ENCODE peak calls at places on chromosomes 4 and X, in eight cellular contexts. H is fibroblast of mammary gland; L is naive B cell; C is hypothalamus; I is choroid plexus epithelial cell; V is A549; Q is CD4-positive, CD25-positive, alpha-beta regulatory T cell; A is immature natural killer cell. N is an unnamed sample.

GRCh38 chr4:2647403-2648158 is 108.6 kb downstream of the TNIP2 start:
- DNase-seq in H (no peak), L (no peak), C (no peak), I (no peak), V (no peak), Q (no peak), A (no peak), N (no peak)

GRCh38 chr4:168519576-168519975 is 22.7 kb downstream of the PALLD start:
- DNase-seq in H (no peak), L (no peak), C (no peak), I (no peak), V (no peak), Q (no peak), A (no peak), N (no peak)

GRCh38 chrX:48896611-48897011 is 957 bp downstream of the TIMM17B start:
- DNase-seq in H (peak; percentile 34), L (no peak), C (no peak), I (peak; percentile 46), V (no peak), Q (no peak), A (no peak), N (no peak)

GRCh38 chr4:109629775-109630174 is 69.7 kb downstream of the MCUB start:
- DNase-seq in H (no peak), L (no peak), C (no peak), I (no peak), V (no peak), Q (no peak), A (no peak), N (no peak)

GRCh38 chr4:52028970-52029369 is 8.8 kb upstream of the LRRC66 start:
- DNase-seq in H (peak; percentile 67), L (no peak), C (no peak), I (peak; percentile 69), V (no peak), Q (no peak), A (no peak), N (no peak)

GRCh38 chr4:102404551-102404969 is 59.3 kb upstream of the SLC39A8 start:
- DNase-seq in H (peak; percentile 24), L (no peak), C (no peak), I (peak; percentile 13), V (no peak), Q (no peak), A (no peak), N (no peak)

GRCh38 chrX:18721683-18722499 is 14.4 kb downstream of the PPEF1 start:
- DNase-seq in H (no peak), L (no peak), C (no peak), I (no peak), V (no peak), Q (no peak), A (no peak), N (no peak)

GRCh38 chr4:184850431-184851199 is 24.8 kb upstream of the ACSL1 start:
- DNase-seq in H (no peak), L (no peak), C (no peak), I (no peak), V (no peak), Q (no peak), A (no peak), N (no peak)

GRCh38 chrX:39809326-39809725 is 288.4 kb downstream of the BCOR start:
- DNase-seq in H (peak; percentile 86), L (no peak), C (no peak), I (no peak), V (no peak), Q (no peak), A (no peak), N (no peak)

GRCh38 chr4:1410491-1411325 is 4.5 kb upstream of the NKX1-1 start:
- DNase-seq in H (peak; percentile 29), L (no peak), C (no peak), I (peak; percentile 54), V (no peak), Q (no peak), A (peak; percentile 32), N (no peak)

GRCh38 chr4:4862665-4863482 is 3.4 kb downstream of the MSX1 start:
- DNase-seq in H (no peak), L (no peak), C (no peak), I (no peak), V (no peak), Q (no peak), A (no peak), N (no peak)

GRCh38 chrX:96564595-96564994 is 120.0 kb upstream of the DIAPH2 start:
- DNase-seq in H (peak; percentile 25), L (no peak), C (no peak), I (no peak), V (no peak), Q (no peak), A (no peak), N (no peak)

GRCh38 chr4:129545599-129546278 is 449.8 kb downstream of the C4orf33 start:
- DNase-seq in H (peak; percentile 74), L (no peak), C (no peak), I (peak; percentile 35), V (no peak), Q (no peak), A (no peak), N (no peak)

GRCh38 chr4:105280338-105280809 is 133.7 kb downstream of the TET2 start:
- DNase-seq in H (peak; percentile 97), L (no peak), C (no peak), I (peak; percentile 49), V (no peak), Q (no peak), A (no peak), N (no peak)

GRCh38 chr4:31682796-31683195 is 962.6 kb downstream of the PCDH7 start:
- DNase-seq in H (no peak), L (no peak), C (no peak), I (peak; percentile 54), V (no peak), Q (no peak), A (no peak), N (no peak)

GRCh38 chrX:69412661-69413060 is 91.5 kb upstream of the NALF2 start:
- DNase-seq in H (no peak), L (no peak), C (no peak), I (no peak), V (no peak), Q (no peak), A (no peak), N (no peak)

N was measured in central memory CD4-positive, alpha-beta T cell.